ENCODE peak calls at places on chromosomes 7 and 10, in eight cellular contexts. M, R, A, X, P, F, G and I are unnamed samples.

GRCh38 chr10:74022941-74023629 is 25.2 kb downstream of the VCL start:
- DNase-seq in M (no peak), R (no peak), A (no peak), X (no peak), P (no peak), F (no peak), G (no peak), I (no peak)

GRCh38 chr7:114859477-114859876 is 62.4 kb upstream of the MDFIC start:
- DNase-seq in M (no peak), R (no peak), A (no peak), X (no peak), P (no peak), F (no peak), G (no peak), I (no peak)

GRCh38 chr10:110358869-110359629 is 54.3 kb upstream of the SMNDC1 start:
- DNase-seq in M (no peak), R (no peak), A (no peak), X (peak), P (peak), F (no peak), G (no peak), I (no peak)

GRCh38 chr7:138569418-138569817 is 109.4 kb downstream of the TRIM24 start:
- DNase-seq in M (no peak), R (no peak), A (no peak), X (no peak), P (no peak), F (no peak), G (no peak), I (no peak)

GRCh38 chr7:133481676-133482075 is 228.8 kb downstream of the EXOC4 start:
- DNase-seq in M (no peak), R (no peak), A (no peak), X (no peak), P (no peak), F (peak), G (no peak), I (no peak)

GRCh38 chr10:114350751-114351150 is 53.6 kb downstream of the AFAP1L2 start:
- DNase-seq in M (no peak), R (no peak), A (no peak), X (no peak), P (no peak), F (no peak), G (no peak), I (no peak)

GRCh38 chr7:45919947-45920542 is 1.0 kb downstream of the IGFBP3 start:
- DNase-seq in M (no peak), R (no peak), A (no peak), X (no peak), P (no peak), F (no peak), G (no peak), I (no peak)

GRCh38 chr7:148702876-148703670 is 4.4 kb downstream of the CUL1 start:
- DNase-seq in M (no peak), R (no peak), A (no peak), X (no peak), P (no peak), F (no peak), G (no peak), I (no peak)

GRCh38 chr10:102583435-102584417 is 60.6 kb upstream of the TRIM8 start:
- DNase-seq in M (peak), R (peak), A (peak), X (peak), P (peak), F (peak), G (peak), I (peak)

GRCh38 chr7:17619194-17619818 is 320.9 kb downstream of the AHR start:
- DNase-seq in M (no peak), R (no peak), A (no peak), X (no peak), P (no peak), F (no peak), G (no peak), I (no peak)

GRCh38 chr7:77506899-77507298 is 30.2 kb upstream of the PTPN12 start:
- DNase-seq in M (no peak), R (no peak), A (no peak), X (no peak), P (no peak), F (no peak), G (no peak), I (no peak)
- TF ChIP-seq POLR2A in M (no peak), R (no peak), A (no peak), X (no peak), P (no peak), F (no peak), G (no peak), I (no peak)

DNA sequence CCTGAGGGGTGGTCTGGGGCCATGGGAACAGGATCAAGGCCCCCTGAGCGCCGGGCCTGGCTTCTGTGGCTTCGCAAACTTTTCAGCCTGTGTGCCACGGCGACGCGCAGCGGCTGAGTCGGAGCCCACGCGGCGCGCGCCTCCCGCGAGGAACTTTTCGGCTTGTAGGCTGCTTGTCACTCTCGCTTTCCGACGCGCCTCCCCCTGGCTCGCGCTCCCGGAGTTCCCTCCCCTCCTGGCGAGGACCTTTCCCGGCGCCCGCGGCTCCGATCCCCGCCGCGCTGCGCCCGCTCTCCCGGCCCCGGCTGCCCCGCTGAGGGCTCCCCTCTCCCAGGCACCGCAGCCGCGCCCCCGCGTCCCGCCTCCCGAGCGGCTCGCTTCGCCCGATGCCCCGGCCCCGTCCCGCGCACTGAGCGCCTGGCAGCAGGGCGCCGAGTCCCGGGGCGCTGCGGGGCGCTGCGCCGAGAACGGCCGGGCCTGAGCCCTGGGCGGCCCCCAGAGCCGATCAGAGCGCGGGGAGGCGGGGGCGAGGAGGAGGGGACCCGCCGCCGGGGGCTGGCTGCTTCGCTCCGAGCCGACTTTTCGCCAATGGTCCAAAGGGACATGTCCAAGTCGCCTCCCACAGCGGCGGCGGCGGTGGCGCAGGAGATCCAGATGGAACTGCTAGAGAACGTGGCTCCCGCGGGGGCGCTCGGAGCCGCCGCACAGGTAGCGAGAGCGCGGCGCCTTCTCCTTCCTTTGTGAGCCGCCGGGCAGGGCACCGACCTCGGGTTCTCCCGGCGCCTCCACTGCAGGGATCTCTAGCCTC is at the start of gene CACNB2:
- DNase-seq in M (peak), R (peak), A (no peak), X (peak), P (no peak), F (no peak), G (no peak), I (no peak)
- TF ChIP-seq POLR2A in M (no peak), R (no peak), A (no peak), X (no peak), P (no peak), F (no peak), G (no peak), I (no peak)

GRCh38 chr7:55535637-55536016 is 36.7 kb downstream of the VOPP1 start:
- DNase-seq in M (no peak), R (no peak), A (no peak), X (no peak), P (no peak), F (no peak), G (no peak), I (no peak)
- TF ChIP-seq POLR2A in M (no peak), R (peak), A (no peak), X (no peak), P (no peak), F (no peak), G (no peak), I (no peak)

DNA sequence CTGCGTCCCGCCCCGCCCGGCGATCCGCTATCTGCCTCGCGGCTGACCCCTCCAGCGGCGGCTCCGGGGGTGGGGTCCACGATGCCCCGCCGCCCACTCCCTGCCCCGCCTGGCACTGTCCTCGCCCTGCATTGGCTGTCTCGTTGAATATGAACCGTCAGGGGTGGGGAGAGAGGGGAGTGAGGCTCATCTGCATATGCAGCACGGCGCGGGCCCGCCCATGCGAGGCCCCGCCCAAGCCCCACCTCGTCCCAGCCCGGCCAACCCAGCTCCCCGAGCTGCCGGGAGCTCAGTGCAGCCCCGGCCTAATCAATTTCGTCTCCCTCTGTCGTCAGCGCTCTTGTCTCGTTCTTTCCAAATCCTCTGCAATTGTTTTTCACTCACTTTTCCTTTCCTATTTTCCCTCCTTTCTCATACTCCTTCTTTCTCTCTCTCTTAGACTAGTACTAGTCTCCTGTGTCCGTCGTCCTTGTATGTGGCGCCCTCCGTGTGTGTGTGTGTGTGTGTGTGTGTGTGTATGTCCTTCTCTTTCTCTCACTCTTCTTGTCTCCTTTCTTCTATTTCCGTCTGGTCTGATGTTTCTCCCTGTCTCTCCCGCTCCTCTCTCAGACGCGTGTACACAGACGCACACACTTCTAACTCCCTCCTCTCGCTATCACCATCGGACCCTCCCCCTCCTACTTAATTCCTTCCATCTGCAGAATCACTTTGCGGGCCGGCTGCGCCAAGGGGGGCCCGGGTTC is 455 bp upstream of the ZCCHC24 start:
- DNase-seq in M (peak), R (peak), A (peak), X (peak), P (peak), F (peak), G (peak), I (peak)
- TF ChIP-seq POLR2A in M (no peak), R (no peak), A (no peak), X (no peak), P (no peak), F (peak), G (no peak), I (no peak)

GRCh38 chr10:97412891-97413304 is 11.8 kb upstream of the RRP12 start:
- DNase-seq in M (no peak), R (no peak), A (peak), X (no peak), P (no peak), F (no peak), G (no peak), I (no peak)
- TF ChIP-seq POLR2A in M (no peak), R (no peak), A (no peak), X (no peak), P (no peak), F (no peak), G (no peak), I (no peak)

DNA sequence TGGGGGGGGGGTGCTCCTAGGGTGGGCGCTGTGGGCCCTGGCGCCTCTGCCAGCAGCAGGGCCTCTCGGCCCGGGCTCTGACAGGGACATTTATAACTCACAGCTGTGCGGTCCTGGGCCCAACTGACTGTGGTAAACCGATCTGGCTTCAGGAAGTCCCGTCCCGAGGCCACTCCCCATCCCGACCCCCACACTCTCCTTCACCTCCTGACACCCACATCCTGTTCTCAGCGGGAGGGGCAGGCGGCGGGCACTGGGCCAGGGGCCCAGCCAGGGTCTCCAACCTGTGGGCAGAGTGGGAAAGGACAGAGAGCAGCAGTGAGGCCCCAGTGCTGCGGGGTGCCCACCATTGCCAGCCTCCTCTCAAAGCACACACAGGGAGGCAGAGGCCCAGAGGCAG is 69.1 kb downstream of the ZMIZ1 start:
- DNase-seq in M (peak), R (peak), A (peak), X (no peak), P (no peak), F (no peak), G (no peak), I (no peak)
- TF ChIP-seq POLR2A in M (no peak), R (no peak), A (no peak), X (no peak), P (no peak), F (no peak), G (no peak), I (no peak)

GRCh38 chr7:47491637-47492036 is 90.3 kb downstream of the TNS3 start:
- DNase-seq in M (no peak), R (no peak), A (peak), X (no peak), P (no peak), F (no peak), G (no peak), I (no peak)

GRCh38 chr7:47495269-47495875 is 86.5 kb downstream of the TNS3 start:
- DNase-seq in M (no peak), R (no peak), A (no peak), X (no peak), P (no peak), F (no peak), G (no peak), I (no peak)

GRCh38 chr7:47492720-47493119 is 89.2 kb downstream of the TNS3 start:
- DNase-seq in M (no peak), R (no peak), A (no peak), X (no peak), P (no peak), F (no peak), G (no peak), I (no peak)

GRCh38 chr7:47496064-47496665 is 85.7 kb downstream of the TNS3 start:
- DNase-seq in M (no peak), R (no peak), A (no peak), X (no peak), P (no peak), F (no peak), G (no peak), I (no peak)

DNA sequence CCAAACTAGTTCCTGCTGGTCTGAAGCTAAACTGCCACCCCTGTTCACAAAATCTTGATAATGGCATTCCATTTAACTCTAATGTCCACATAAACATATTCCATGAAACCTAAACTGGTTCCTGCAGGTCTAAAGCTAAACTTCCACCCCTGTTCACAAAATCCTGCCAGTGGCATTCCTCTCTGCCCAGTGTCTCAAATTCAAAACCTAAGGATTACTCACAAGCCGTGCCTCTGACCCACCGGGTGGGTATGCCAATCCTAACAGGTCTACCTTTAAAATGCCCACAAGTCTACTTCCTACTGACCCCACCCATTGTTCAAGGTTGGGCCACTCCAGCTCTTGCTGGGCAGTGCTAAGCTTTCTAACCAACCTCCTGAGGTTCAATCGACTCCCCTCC is 87.9 kb downstream of the TNS3 start:
- DNase-seq in M (no peak), R (no peak), A (no peak), X (no peak), P (no peak), F (no peak), G (no peak), I (no peak)
- TF ChIP-seq POLR2A in M (no peak), R (no peak), A (no peak), X (no peak), P (no peak), F (no peak), G (no peak), I (no peak)

DNA sequence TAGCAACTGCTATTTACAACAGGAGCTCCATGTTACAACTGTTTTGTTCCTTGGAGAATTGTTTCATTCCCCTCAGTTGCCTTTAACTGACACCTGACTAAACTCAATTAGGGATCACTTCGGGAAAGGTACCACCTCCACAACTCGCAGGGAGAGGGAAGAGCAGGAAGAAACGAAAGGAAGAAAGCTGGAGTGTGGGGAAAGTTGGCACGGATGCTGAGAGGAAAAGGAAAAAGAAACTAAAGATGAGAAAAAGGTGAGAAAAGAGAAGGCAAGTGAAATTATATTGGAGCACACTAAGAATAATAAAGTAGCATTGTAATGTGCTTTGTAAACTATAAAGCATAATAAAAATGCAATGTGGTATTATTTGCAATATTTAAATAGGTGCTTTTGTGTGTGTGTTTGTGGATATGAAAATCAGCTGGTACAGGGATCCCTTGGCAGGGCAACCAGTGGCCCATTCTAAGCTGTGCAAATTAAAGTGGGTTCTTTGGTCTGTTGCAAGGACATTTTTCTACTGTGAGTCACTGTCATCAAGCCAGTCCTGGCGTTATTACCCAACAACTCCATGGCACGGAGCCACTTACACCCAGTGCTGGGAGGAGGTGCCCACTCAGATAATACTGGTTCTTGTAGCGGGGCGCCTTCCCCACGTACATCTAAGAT is 45.9 kb downstream of the HIPK2 start:
- DNase-seq in M (peak), R (no peak), A (no peak), X (peak), P (peak), F (peak), G (peak), I (no peak)
- TF ChIP-seq POLR2A in M (no peak), R (no peak), A (no peak), X (no peak), P (no peak), F (no peak), G (no peak), I (no peak)

GRCh38 chr10:91251430-91252056 is 31.1 kb downstream of the PCGF5 start:
- DNase-seq in M (peak), R (no peak), A (peak), X (no peak), P (peak), F (peak), G (peak), I (peak)
- TF ChIP-seq POLR2A in M (no peak), R (no peak), A (no peak), X (no peak), P (no peak), F (no peak), G (no peak), I (no peak)